ENCODE peak calls at places on chromosomes 16 and 17, in five cellular contexts. B, P, A, X and W are unnamed samples.

GRCh38 chr16:48556913-48557351 is 53.0 kb downstream of the N4BP1 start:
- DNase-seq in B (no peak), A (no peak), P (peak; percentile 67), X (no peak), W (peak; percentile 12)

GRCh38 chr16:58000706-58001676 is at the start of gene USB1:
- DNase-seq in B (peak; percentile 94), X (peak; percentile 76), P (peak; percentile 80), A (peak; percentile 96), W (peak; percentile 94)

GRCh38 chr17:28466521-28467048 is 6.9 kb upstream of the SLC13A2 start:
- DNase-seq in P (no peak), X (no peak), A (no peak), B (no peak), W (no peak)

GRCh38 chr16:11621920-11622651 is 35.4 kb upstream of the LITAF start:
- DNase-seq in B (no peak), A (peak; percentile 61), P (no peak), X (no peak), W (peak; percentile 25)

GRCh38 chr16:17273142-17273561 is 197.6 kb downstream of the XYLT1 start:
- DNase-seq in P (peak; percentile 7), X (no peak), B (no peak), A (no peak), W (peak; percentile 76)

GRCh38 chr17:44219636-44220210 is at the start of gene UBTF:
- DNase-seq in A (peak; percentile 73), B (peak; percentile 91), X (no peak), P (peak; percentile 59), W (peak; percentile 90)

GRCh38 chr17:31858647-31859486 is at the start of gene COPRS:
- DNase-seq in B (peak; percentile 96), A (peak; percentile 82), P (peak; percentile 67), X (peak; percentile 54), W (peak; percentile 90)

GRCh38 chr16:27579086-27579980 is 29.4 kb downstream of the KATNIP start:
- DNase-seq in X (no peak), P (no peak), A (no peak), B (no peak), W (no peak)

GRCh38 chr16:14015461-14015860 is 55.7 kb upstream of the MRTFB start:
- DNase-seq in X (no peak), B (no peak), A (no peak), P (no peak), W (no peak)

GRCh38 chr17:7853693-7854043 is 1.2 kb upstream of the TMEM88 start:
- DNase-seq in B (peak; percentile 65), X (no peak), A (no peak), P (no peak), W (no peak)

GRCh38 chr17:73138541-73139138 is 26.2 kb upstream of the SSTR2 start:
- DNase-seq in P (no peak), A (no peak), X (no peak), B (peak; percentile 43), W (no peak)

GRCh38 chr17:66841328-66841727 is 6.4 kb downstream of the CACNG5 start:
- DNase-seq in A (no peak), B (no peak), P (peak; percentile 42), X (no peak), W (no peak)

GRCh38 chr16:84596801-84597517 is 20.9 kb downstream of the COTL1 start:
- DNase-seq in A (no peak), B (no peak), X (no peak), P (no peak), W (no peak)

GRCh38 chr17:82838386-82839063 is 1.3 kb downstream of the ZNF750 start:
- DNase-seq in B (no peak), A (no peak), X (peak; percentile 90), P (peak; percentile 35), W (no peak)

GRCh38 chr17:51371732-51372151 is 111.4 kb downstream of the UTP18 start:
- DNase-seq in P (peak; percentile 85), A (peak; percentile 32), B (peak; percentile 85), X (no peak), W (peak; percentile 61)

GRCh38 chr17:14464741-14465140 is 163.9 kb downstream of the HS3ST3B1 start:
- DNase-seq in B (no peak), X (no peak), P (peak; percentile 14), A (no peak), W (peak; percentile 85)

DNA sequence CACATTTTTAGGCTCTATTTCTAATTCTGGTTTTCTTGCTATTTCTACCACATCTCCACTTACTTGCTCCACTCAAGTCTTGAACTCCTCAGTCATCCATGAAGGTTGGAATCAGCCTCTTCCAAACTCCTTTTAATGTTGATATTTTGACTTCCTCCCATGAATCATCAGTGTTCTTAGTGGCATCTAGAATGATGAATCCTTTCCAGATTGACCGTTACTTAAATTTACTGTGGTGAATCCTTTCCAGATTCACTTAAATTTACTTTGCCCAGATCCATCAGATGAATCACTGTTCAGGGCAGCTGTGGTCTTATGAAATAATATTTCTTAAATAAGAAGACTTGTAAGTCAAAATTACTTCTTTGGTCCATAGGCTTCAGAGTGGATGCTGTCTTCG is 32.4 kb downstream of the CLTC start:
- DNase-seq in P (peak; percentile 64), B (no peak), X (no peak), A (no peak), W (no peak)
- H3K36me3 ChIP-seq in P (peaks cover 83% of the 10 kb centered on the region), B (peaks cover 41% of the 10 kb centered on the region), X (peaks cover 79% of the 10 kb centered on the region), A (peaks cover 10% of the 10 kb centered on the region), W (peaks cover 96% of the 10 kb centered on the region)

DNA sequence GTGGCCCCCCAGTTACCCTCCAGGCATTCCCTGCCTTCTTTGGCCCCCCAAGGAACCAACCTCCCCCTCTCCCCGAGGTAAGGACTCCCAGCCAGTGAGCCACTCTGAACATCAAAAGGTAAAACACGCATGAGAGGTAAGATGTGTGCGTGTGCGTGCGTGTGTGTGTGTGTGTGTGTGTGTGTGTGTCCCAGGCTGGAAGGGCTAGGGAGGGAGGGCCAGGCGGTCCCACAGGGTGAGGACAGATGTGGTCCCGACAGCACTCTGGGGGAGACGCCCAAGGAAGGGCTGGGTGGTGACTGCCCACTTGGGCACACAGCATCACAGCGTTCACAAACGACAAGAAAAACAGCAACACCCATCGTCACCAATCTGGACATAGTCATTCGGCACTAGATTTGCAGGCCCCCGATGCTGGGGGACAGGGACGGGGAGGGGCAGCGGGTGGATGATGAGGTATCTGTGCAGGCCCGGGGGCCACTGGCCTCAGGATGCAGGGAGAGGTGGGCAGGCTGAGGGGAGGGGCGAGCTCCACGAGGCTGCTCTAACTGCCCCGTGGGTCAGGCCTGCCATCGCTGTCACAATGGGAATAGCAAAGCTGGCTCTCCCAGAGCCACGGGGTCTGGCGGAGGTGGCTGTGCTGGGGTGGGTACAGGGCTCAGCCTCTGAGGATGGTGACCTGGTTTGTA is 16.3 kb downstream of the MNT start:
- DNase-seq in A (no peak), B (no peak), P (no peak), X (no peak), W (no peak)
- H3K36me3 ChIP-seq in A (peaks cover 10% of the 10 kb centered on the region), B (no peaks in the 10 kb centered on the region), P (no peaks in the 10 kb centered on the region), X (peaks cover 3% of the 10 kb centered on the region), W (no peaks in the 10 kb centered on the region)

GRCh38 chr16:54453863-54454262 is 167.3 kb upstream of the IRX3 start:
- DNase-seq in A (no peak), X (no peak), P (no peak), B (no peak), W (no peak)
- H3K36me3 ChIP-seq in A (no peaks in the 10 kb centered on the region), X (no peaks in the 10 kb centered on the region), P (no peaks in the 10 kb centered on the region), B (no peaks in the 10 kb centered on the region), W (no peaks in the 10 kb centered on the region)

GRCh38 chr16:81357711-81358270 is 43.0 kb downstream of the GAN start:
- DNase-seq in A (no peak), P (no peak), B (no peak), X (no peak), W (no peak)
- H3K36me3 ChIP-seq in A (no peaks in the 10 kb centered on the region), P (no peaks in the 10 kb centered on the region), B (no peaks in the 10 kb centered on the region), X (peaks cover 8% of the 10 kb centered on the region), W (no peaks in the 10 kb centered on the region)

GRCh38 chr16:50553731-50554360 is 5.7 kb downstream of the NKD1 start:
- DNase-seq in A (no peak), X (no peak), B (no peak), P (no peak), W (no peak)
- H3K36me3 ChIP-seq in A (no peaks in the 10 kb centered on the region), X (no peaks in the 10 kb centered on the region), B (no peaks in the 10 kb centered on the region), P (no peaks in the 10 kb centered on the region), W (no peaks in the 10 kb centered on the region)

GRCh38 chr16:88588148-88588547 is 17.9 kb downstream of the ZC3H18 start:
- DNase-seq in X (peak; percentile 32), A (no peak), B (no peak), P (no peak), W (no peak)
- H3K36me3 ChIP-seq in X (no peaks in the 10 kb centered on the region), A (peaks cover 25% of the 10 kb centered on the region), B (no peaks in the 10 kb centered on the region), P (peaks cover 10% of the 10 kb centered on the region), W (peaks cover 2% of the 10 kb centered on the region)

DNA sequence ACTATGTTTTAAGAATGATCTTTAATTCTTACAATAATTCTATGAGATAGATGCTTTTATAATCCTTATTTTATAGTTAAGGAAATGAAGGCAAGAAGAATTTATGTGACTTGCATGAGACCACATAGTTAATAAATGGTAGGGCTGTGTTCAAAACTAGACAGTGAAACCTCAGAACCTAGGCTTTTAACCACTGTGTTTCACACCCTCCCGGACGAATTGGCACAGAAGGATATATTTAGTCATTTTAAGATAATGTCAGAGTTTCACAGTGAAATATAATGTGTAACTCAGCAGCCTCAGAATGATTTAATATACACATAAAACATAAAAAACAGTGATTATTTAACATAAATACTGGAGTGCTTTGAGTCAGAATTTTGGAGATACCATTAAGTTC is 57.0 kb downstream of the NSRP1 start:
- DNase-seq in B (no peak), A (peak; percentile 57), P (no peak), X (no peak), W (no peak)
- H3K36me3 ChIP-seq in B (peaks cover 11% of the 10 kb centered on the region), A (no peaks in the 10 kb centered on the region), P (peaks cover 3% of the 10 kb centered on the region), X (peaks cover 15% of the 10 kb centered on the region), W (peaks cover 77% of the 10 kb centered on the region)

DNA sequence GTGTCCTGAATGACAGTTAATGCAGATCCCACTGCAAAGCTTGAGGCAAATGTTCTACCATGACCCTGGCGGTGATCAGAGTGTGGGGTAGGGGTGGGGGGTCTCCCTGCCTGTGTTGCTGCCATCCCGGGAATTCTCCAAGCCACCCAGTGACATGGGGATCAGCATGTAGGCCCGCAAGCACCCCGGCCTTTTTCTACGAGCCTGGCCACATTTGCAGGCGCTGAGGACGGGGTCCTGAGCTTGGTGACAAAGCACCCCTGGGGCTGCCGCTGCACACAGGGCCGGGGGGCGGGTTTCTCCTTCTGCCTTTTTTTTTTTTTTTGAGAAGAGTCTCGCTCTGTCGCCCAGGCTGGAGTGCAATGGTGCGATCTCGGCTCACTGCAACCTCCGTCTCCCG is 35.8 kb downstream of the SLC7A5 start:
- DNase-seq in B (no peak), P (no peak), X (no peak), A (no peak), W (no peak)
- H3K36me3 ChIP-seq in B (no peaks in the 10 kb centered on the region), P (peaks cover 25% of the 10 kb centered on the region), X (peaks cover 21% of the 10 kb centered on the region), A (peaks cover 47% of the 10 kb centered on the region), W (peaks cover 93% of the 10 kb centered on the region)